ENCODE peak calls at places on chromosomes 7 and 10, in seven cellular contexts. Z is GM03348; V is IMR-90; P is Daoy; D is stimulated activated CD4-positive, alpha-beta T cell treated with anti-CD3 and anti-CD28 coated beads, TNF-alpha, amount 100 ng/mL, for 48 hours; W is transverse colon; C is OCI-M1. N is an unnamed sample.
A peak's percentile ranks its signal among the peaks of the same experiment; 100 is the strongest.

GRCh38 chr7:16960566-16960965 is 78.8 kb upstream of the AGR3 start:
- DNase-seq in D (no peak), C (no peak), V (no peak), W (no peak), P (no peak), Z (no peak), N (peak; percentile 33)

GRCh38 chr7:87875151-87876039 is 765 bp downstream of the SLC25A40 start:
- DNase-seq in W (peak; percentile 41), Z (no peak), P (no peak), V (peak; percentile 2), C (peak; percentile 78), D (no peak), N (no peak)

GRCh38 chr10:78621183-78621789 is 447.5 kb upstream of the ZMIZ1 start:
- DNase-seq in C (no peak), P (no peak), Z (no peak), V (no peak), W (no peak), D (no peak), N (no peak)

GRCh38 chr10:21532694-21533576 is 1.1 kb upstream of the MLLT10 start:
- DNase-seq in P (no peak), Z (no peak), C (peak; percentile 59), V (no peak), D (no peak), W (no peak), N (no peak)

GRCh38 chr7:96538632-96539031 is 171.0 kb downstream of the SEM1 start:
- DNase-seq in W (no peak), C (no peak), D (no peak), Z (no peak), P (no peak), V (no peak), N (no peak)

GRCh38 chr7:102079140-102080002 is 207.3 kb upstream of the SH2B2 start:
- DNase-seq in C (peak; percentile 25), Z (no peak), W (no peak), P (no peak), D (no peak), V (no peak), N (peak; percentile 33)

GRCh38 chr10:110681023-110681681 is 37.0 kb downstream of the RBM20 start:
- DNase-seq in C (peak; percentile 69), P (peak; percentile 44), D (no peak), V (peak; percentile 31), W (peak; percentile 30), Z (peak; percentile 43), N (no peak)

GRCh38 chr7:141115949-141116348 is 42.1 kb downstream of the TMEM178B start:
- DNase-seq in C (no peak), Z (no peak), D (no peak), V (no peak), P (no peak), W (no peak), N (no peak)

GRCh38 chr7:94394399-94395140 is at the start of gene COL1A2:
- DNase-seq in D (no peak), Z (peak; percentile 97), V (peak; percentile 99), C (no peak), P (peak; percentile 88), W (peak; percentile 48), N (peak; percentile 82)

GRCh38 chr7:131076711-131077170 is 250.9 kb upstream of the MKLN1 start:
- DNase-seq in Z (peak; percentile 20), V (peak; percentile 70), W (no peak), C (no peak), P (peak; percentile 53), D (no peak), N (no peak)

GRCh38 chr7:55572378-55573233 is at the start of gene VOPP1:
- DNase-seq in Z (peak; percentile 98), V (peak; percentile 63), W (peak; percentile 70), D (no peak), P (peak; percentile 91), C (peak; percentile 49), N (peak; percentile 44)

GRCh38 chr7:102061981-102062390 is 224.7 kb upstream of the SH2B2 start:
- DNase-seq in P (peak; percentile 67), D (no peak), W (no peak), V (peak; percentile 46), C (peak; percentile 56), Z (no peak), N (peak; percentile 94)

GRCh38 chr7:102993532-102994029 is 80.8 kb downstream of the LRRC17 start:
- DNase-seq in Z (peak; percentile 36), C (peak; percentile 67), D (no peak), P (peak; percentile 57), W (no peak), V (peak; percentile 86), N (peak; percentile 90)

GRCh38 chr10:132294561-132295320 is 13.0 kb downstream of the STK32C start:
- DNase-seq in D (no peak), P (no peak), W (no peak), C (peak; percentile 47), Z (no peak), V (no peak), N (no peak)

GRCh38 chr10:58608826-58609225 is 96.2 kb downstream of the BICC1 start:
- DNase-seq in C (no peak), D (no peak), P (no peak), V (peak; percentile 30), W (no peak), Z (no peak), N (no peak)

GRCh38 chr10:52678611-52679010 is 94.0 kb downstream of the MBL2 start:
- DNase-seq in W (no peak), V (no peak), Z (no peak), D (no peak), C (no peak), P (no peak), N (no peak)

GRCh38 chr10:79087721-79088120 is 19.0 kb downstream of the ZMIZ1 start:
- DNase-seq in Z (no peak), D (no peak), P (no peak), W (no peak), V (no peak), C (no peak), N (no peak)

GRCh38 chr10:32377458-32378370 is 30.8 kb upstream of the EPC1 start:
- DNase-seq in D (no peak), P (peak; percentile 12), C (peak; percentile 83), W (peak; percentile 35), Z (peak; percentile 38), V (peak; percentile 45), N (peak; percentile 34)

GRCh38 chr7:54831644-54832095 is 72.7 kb upstream of the SEC61G start:
- DNase-seq in P (peak; percentile 47), D (no peak), W (no peak), C (no peak), Z (no peak), V (no peak), N (peak; percentile 44)

GRCh38 chr10:36367362-36367761 is 725.3 kb upstream of the FZD8 start:
- DNase-seq in P (no peak), C (no peak), D (no peak), Z (no peak), W (no peak), V (no peak), N (no peak)

GRCh38 chr7:151247611-151248176 is 800 bp downstream of the SMARCD3 start:
- DNase-seq in D (no peak), W (no peak), Z (peak; percentile 56), P (peak; percentile 61), C (no peak), V (no peak), N (no peak)

GRCh38 chr10:73877533-73878160 is 3.3 kb upstream of the CAMK2G start:
- DNase-seq in Z (no peak), C (no peak), W (no peak), V (no peak), P (no peak), D (no peak), N (no peak)

GRCh38 chr10:75191821-75192568 is 18.6 kb upstream of the VDAC2 start:
- DNase-seq in P (peak; percentile 60), V (peak; percentile 97), W (peak; percentile 64), D (no peak), C (peak; percentile 50), Z (peak; percentile 86), N (peak; percentile 97)

GRCh38 chr10:112687647-112688046 is 240.6 kb downstream of the VTI1A start:
- DNase-seq in Z (peak; percentile 66), P (peak; percentile 2), D (no peak), V (peak; percentile 64), W (no peak), C (no peak), N (peak; percentile 81)

GRCh38 chr10:86966008-86966654 is 2.2 kb upstream of the ADIRF start:
- DNase-seq in C (no peak), Z (no peak), W (no peak), D (no peak), V (no peak), P (no peak), N (no peak)

GRCh38 chr7:82264752-82265305 is 178.7 kb downstream of the CACNA2D1 start:
- DNase-seq in W (no peak), D (no peak), V (no peak), Z (no peak), C (no peak), P (no peak), N (no peak)

GRCh38 chr7:7183833-7184463 is 1.6 kb downstream of the C1GALT1 start:
- DNase-seq in V (no peak), W (no peak), Z (peak; percentile 14), D (no peak), C (peak; percentile 32), P (no peak), N (peak; percentile 20)

GRCh38 chr7:455110-455928 is 64.3 kb downstream of the PDGFA start:
- DNase-seq in V (no peak), C (no peak), Z (no peak), P (peak; percentile 85), D (no peak), W (peak; percentile 36), N (no peak)